ENCODE peak calls at places on chromosomes 6 and 20, in nine cellular contexts. L is H9, X is IMR-90, R is GM23248, V is trophoblast cell, M is GM23338, U is mesendoderm, I is DND-41, Q is neural progenitor cell. D is an unnamed sample. For H3K4me1 and H3K27me3, the result is how much of the 10 kb centered on the place peaks cover.

GRCh38 chr6:169906004-169906740 is 154.8 kb downstream of the ERMARD start:
- DNase-seq in Q (peak), L (no peak), I (no peak), V (no peak), M (no peak), U (no peak), X (no peak), R (no peak), D (peak)

GRCh38 chr6:85482206-85483040 is 32.5 kb downstream of the NT5E start:
- DNase-seq in R (peak), L (no peak), Q (no peak), I (no peak), X (no peak), U (no peak), V (no peak), M (no peak), D (no peak)

GRCh38 chr20:63937596-63937995 is 18.6 kb downstream of the UCKL1 start:
- DNase-seq in V (no peak), L (no peak), I (no peak), U (no peak), R (peak), M (no peak), Q (no peak), X (no peak), D (no peak)

GRCh38 chr6:149859938-149860337 is 4.2 kb downstream of the LRP11 start:
- DNase-seq in X (no peak), R (no peak), U (no peak), V (no peak), M (no peak), I (no peak), L (no peak), Q (no peak), D (no peak)

GRCh38 chr6:106794129-106794528 is 164.8 kb downstream of the QRSL1 start:
- DNase-seq in Q (no peak), U (no peak), I (no peak), R (no peak), L (no peak), M (no peak), X (no peak), V (no peak), D (no peak)

GRCh38 chr6:151140767-151141166 is 99.0 kb upstream of the AKAP12 start:
- DNase-seq in L (no peak), Q (no peak), U (no peak), M (no peak), V (no peak), I (no peak), X (no peak), R (no peak), D (no peak)

GRCh38 chr20:57921701-57922482 is 212.1 kb upstream of the PMEPA1 start:
- DNase-seq in V (no peak), X (no peak), L (no peak), Q (no peak), R (no peak), M (no peak), I (no peak), U (no peak), D (no peak)

GRCh38 chr6:71967436-71967835 is 81.1 kb downstream of the RIMS1 start:
- DNase-seq in Q (no peak), L (no peak), U (no peak), V (no peak), R (peak), I (no peak), M (no peak), X (peak), D (no peak)

GRCh38 chr20:59318803-59319202 is 18.4 kb downstream of the EDN3 start:
- DNase-seq in R (no peak), V (no peak), M (no peak), U (no peak), Q (no peak), X (no peak), I (no peak), L (no peak), D (no peak)

DNA sequence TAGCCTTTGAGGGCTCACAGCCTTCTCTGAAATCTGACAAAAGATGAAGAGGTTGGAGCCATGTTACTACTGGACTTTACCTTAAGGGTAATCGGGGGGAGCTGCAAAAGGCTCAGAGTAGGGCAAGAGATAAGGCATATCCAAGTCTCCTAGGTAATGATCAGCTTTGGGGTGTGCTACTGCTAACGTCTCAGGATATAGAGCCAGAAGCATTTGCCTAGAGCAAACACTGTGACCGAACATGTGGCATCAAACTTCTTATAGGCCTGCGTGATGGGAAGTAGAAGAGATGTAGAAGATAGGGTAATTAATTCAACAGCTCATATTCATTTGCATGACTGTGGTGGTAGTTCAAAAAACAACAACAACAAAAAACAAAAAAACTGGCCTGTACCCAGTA is 11.1 kb downstream of the UBE2V1 start:
- DNase-seq in I (no peak), U (no peak), M (no peak), L (no peak), X (no peak), V (no peak), R (no peak), Q (no peak), D (no peak)
- H3K4me1 ChIP-seq in I (under half), U (under half), M (under half), L (under half), X (under half), V (under half), R (half or more), Q (under half), D (under half)

GRCh38 chr20:44394520-44395182 is 39.2 kb downstream of the HNF4A start:
- DNase-seq in V (no peak), R (no peak), L (no peak), Q (no peak), X (no peak), U (no peak), M (no peak), I (no peak), D (no peak)
- H3K4me2 ChIP-seq in V (no peak), R (no peak), L (no peak), Q (no peak), X (no peak), U (no peak), M (no peak), I (no peak), D (no peak)

GRCh38 chr20:46028772-46029371 is at the start of gene SLC12A5:
- DNase-seq in I (no peak), X (no peak), L (no peak), Q (no peak), M (no peak), V (no peak), R (no peak), U (no peak), D (no peak)

GRCh38 chr20:46031014-46031569 is 2.1 kb downstream of the SLC12A5 start:
- DNase-seq in U (no peak), L (no peak), I (no peak), R (no peak), M (no peak), V (no peak), X (no peak), Q (no peak), D (no peak)

GRCh38 chr20:46031701-46032254 is 2.8 kb downstream of the SLC12A5 start:
- DNase-seq in U (peak), R (peak), M (peak), L (peak), V (peak), I (no peak), Q (peak), X (no peak), D (no peak)

GRCh38 chr20:46028110-46028509 is 905 bp upstream of the SLC12A5 start:
- DNase-seq in L (no peak), V (no peak), X (no peak), R (no peak), U (no peak), M (no peak), I (no peak), Q (no peak), D (no peak)

GRCh38 chr20:46030290-46031013 is 1.4 kb downstream of the SLC12A5 start:
- DNase-seq in L (no peak), X (no peak), I (no peak), U (no peak), M (no peak), V (no peak), Q (peak), R (no peak), D (no peak)
- H3K27me3 ChIP-seq in L (half or more), X (half or more), I (under half), U (half or more), M (half or more), V (half or more), Q (half or more), R (under half), D (under half)

GRCh38 chr20:62023935-62024334 is 41.7 kb downstream of the TAF4 start:
- DNase-seq in L (no peak), X (no peak), I (no peak), U (no peak), Q (no peak), M (no peak), V (no peak), R (no peak), D (no peak)
- H3K4me1 ChIP-seq in L (under half), X (under half), I (under half), U (under half), Q (under half), M (under half), V (under half), R (under half), D (under half)

DNA sequence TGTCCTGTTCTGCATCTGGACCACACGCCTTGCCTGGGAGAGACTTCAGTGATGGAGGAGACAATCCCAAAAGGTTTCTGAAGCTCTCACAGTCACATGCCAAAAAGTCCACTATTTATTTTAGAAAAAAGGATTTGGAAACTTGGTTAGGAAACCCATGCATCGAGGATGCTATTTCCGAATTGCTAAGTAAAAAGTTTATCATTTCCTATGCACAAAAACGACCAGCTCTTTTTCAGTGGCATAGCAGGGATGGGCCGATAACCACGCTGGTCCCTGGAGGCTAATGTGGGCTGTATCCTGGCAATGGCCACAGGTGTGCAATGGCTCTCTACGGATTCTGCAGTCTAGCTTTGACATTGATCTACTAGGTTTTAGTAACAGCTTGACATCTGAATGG is 33.9 kb downstream of the RAMACL start:
- DNase-seq in M (no peak), U (no peak), Q (no peak), X (no peak), L (no peak), R (no peak), V (no peak), I (no peak), D (no peak)
- H3K4me2 ChIP-seq in M (peak), U (no peak), Q (no peak), X (no peak), L (no peak), R (peak), V (no peak), I (no peak), D (no peak)

DNA sequence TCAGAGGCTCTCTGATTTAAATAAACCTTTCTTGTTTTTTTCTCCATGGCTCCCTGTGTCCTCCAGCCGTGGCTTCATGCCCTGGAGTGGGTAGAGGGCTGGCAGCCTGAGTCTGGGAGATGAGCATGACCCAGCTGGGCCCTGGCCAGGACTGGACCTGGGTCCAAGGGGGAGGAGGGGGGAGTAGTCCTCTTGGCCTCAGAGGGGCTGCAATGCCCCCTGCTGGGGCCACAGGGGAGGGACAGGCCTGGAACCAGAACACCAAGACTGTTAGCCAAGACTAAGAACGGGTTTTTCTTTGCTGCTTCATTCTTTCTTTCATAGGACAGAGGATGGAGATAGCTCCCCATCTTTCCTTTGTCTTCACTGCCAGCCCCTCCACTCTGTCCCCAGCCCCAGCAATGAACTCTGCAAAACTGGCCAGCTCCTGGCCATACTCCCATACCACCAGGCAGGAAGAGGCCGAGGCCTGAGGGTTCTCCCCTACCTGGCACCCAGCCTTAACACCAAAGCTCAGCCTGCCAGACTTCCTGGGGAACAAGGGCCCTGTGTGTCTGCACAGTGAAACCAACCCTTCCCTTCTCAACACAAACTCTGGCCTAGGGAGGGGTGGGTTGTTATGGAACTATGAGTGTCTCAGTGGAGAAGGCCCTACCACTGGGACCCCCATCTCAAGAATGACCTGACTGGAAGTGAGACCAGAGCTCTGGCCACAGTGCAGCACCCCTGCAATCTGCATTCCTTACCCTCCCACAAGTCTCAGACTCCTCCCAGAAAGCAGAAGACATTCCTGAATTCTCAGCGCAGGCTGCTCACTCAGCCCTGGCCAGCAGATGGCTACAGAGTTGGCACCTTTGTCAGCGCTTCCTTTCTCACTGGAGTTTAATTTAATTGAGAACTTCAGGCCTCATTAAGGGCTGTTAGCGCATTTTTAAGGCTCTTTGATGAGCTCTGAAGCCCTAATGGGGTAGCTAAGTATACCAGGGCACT is 11.0 kb downstream of the SLC29A1 start:
- DNase-seq in R (peak), M (peak), L (peak), V (peak), Q (peak), X (peak), U (peak), I (no peak), D (peak)
- H3K27me3 ChIP-seq in R (under half), M (under half), L (under half), V (under half), Q (under half), X (under half), U (under half), I (under half), D (under half)

D was measured in endothelial cell of umbilical vein.